ENCODE peak calls at places on chromosomes 3 and 15, in ten cellular contexts. R is activated CD4-positive, alpha-beta T cell treated with anti-CD3 and anti-CD28 coated beads, Interleukin-2, amount 50 U/mL, for 1 hour; F is Calu3; T is renal cortical epithelial cell; K is iris pigment epithelial cell; D is AG08395; L is PC-9; N is stimulated activated CD4-positive, alpha-beta T cell treated with anti-CD3 and anti-CD28 coated beads, Interleukin-12 subunit alpha, Interleukin-12 subunit beta, amount 100 ng/mL, for 4 hours; H is caudate nucleus; V is GM04504. C is an unnamed sample.

GRCh38 chr3:121855555-121855954 is 20.5 kb downstream of the EAF2 start:
- DNase-seq in R (no peak), F (peak; percentile 36), T (peak; percentile 43), K (peak; percentile 7), D (no peak), L (no peak), N (no peak), H (no peak), V (no peak), C (no peak)

GRCh38 chr3:123480428-123480827 is 31.5 kb upstream of the ADCY5 start:
- DNase-seq in R (no peak), F (no peak), T (no peak), K (no peak), D (no peak), L (no peak), N (no peak), H (no peak), V (no peak), C (no peak)

GRCh38 chr3:64047806-64048205 is 24.5 kb upstream of the PSMD6 start:
- DNase-seq in R (no peak), F (no peak), T (no peak), K (no peak), D (no peak), L (no peak), N (no peak), H (no peak), V (no peak), C (no peak)

GRCh38 chr15:40582726-40583246 is 11.3 kb upstream of the KNL1 start:
- DNase-seq in R (no peak), F (peak; percentile 57), T (no peak), K (peak; percentile 51), D (peak; percentile 15), L (peak; percentile 79), N (no peak), H (no peak), V (peak; percentile 68), C (no peak)

GRCh38 chr3:15440891-15441290 is 13.5 kb downstream of the EAF1 start:
- DNase-seq in R (no peak), F (no peak), T (no peak), K (peak; percentile 43), D (no peak), L (no peak), N (no peak), H (no peak), V (no peak), C (no peak)

GRCh38 chr3:46675426-46675825 is 18.1 kb downstream of the ALS2CL start:
- DNase-seq in R (no peak), F (no peak), T (no peak), K (no peak), D (no peak), L (no peak), N (no peak), H (no peak), V (no peak), C (no peak)

GRCh38 chr15:60673918-60674558 is 195.1 kb upstream of the ICE2 start:
- DNase-seq in R (no peak), F (peak; percentile 77), T (peak; percentile 98), K (peak; percentile 92), D (peak; percentile 92), L (peak; percentile 81), N (peak; percentile 45), H (no peak), V (peak; percentile 91), C (no peak)

GRCh38 chr3:42264399-42265058 is 1.5 kb downstream of the CCK start:
- DNase-seq in R (peak; percentile 13), F (peak; percentile 47), T (peak; percentile 11), K (peak; percentile 16), D (peak; percentile 12), L (peak; percentile 42), N (peak; percentile 3), H (no peak), V (no peak), C (peak; percentile 39)

GRCh38 chr3:128557531-128558280 is 64.7 kb upstream of the GATA2 start:
- DNase-seq in R (no peak), F (no peak), T (no peak), K (no peak), D (no peak), L (no peak), N (no peak), H (no peak), V (no peak), C (no peak)

GRCh38 chr3:190519886-190520285 is 6.0 kb downstream of the IL1RAP start:
- DNase-seq in R (no peak), F (no peak), T (no peak), K (no peak), D (no peak), L (no peak), N (no peak), H (no peak), V (no peak), C (no peak)

GRCh38 chr3:23992051-23992628 is 47.1 kb downstream of the NR1D2 start:
- DNase-seq in R (no peak), F (no peak), T (peak; percentile 50), K (peak; percentile 54), D (peak; percentile 45), L (peak; percentile 72), N (no peak), H (no peak), V (peak; percentile 73), C (peak; percentile 76)

GRCh38 chr3:132404276-132404675 is 13.0 kb upstream of the DNAJC13 start:
- DNase-seq in R (no peak), F (no peak), T (no peak), K (peak; percentile 15), D (no peak), L (no peak), N (no peak), H (no peak), V (no peak), C (no peak)

GRCh38 chr3:377158-377561 is 180.6 kb downstream of the CHL1 start:
- DNase-seq in R (no peak), F (no peak), T (peak; percentile 81), K (peak; percentile 47), D (no peak), L (peak; percentile 33), N (no peak), H (no peak), V (no peak), C (no peak)

GRCh38 chr15:42670441-42670840 is 66.5 kb downstream of the CDAN1 start:
- DNase-seq in R (no peak), F (no peak), T (no peak), K (no peak), D (no peak), L (no peak), N (no peak), H (no peak), V (no peak), C (no peak)

GRCh38 chr3:156551746-156552145 is 3.2 kb downstream of the SSR3 start:
- DNase-seq in R (no peak), F (no peak), T (peak; percentile 53), K (peak; percentile 89), D (peak; percentile 64), L (peak; percentile 42), N (no peak), H (no peak), V (peak; percentile 49), C (no peak)